ENCODE peak calls at places on chromosomes 7 and 10, in seven cellular contexts. F is mammary epithelial cell, V is neural progenitor cell, T is K562, I is HepG2, C is fibroblast of lung, D is endodermal cell. K is an unnamed sample.

GRCh38 chr10:72659694-72660093 is 32.2 kb upstream of the MCU start:
- DNase-seq in F (no peak), V (no peak), T (no peak), I (peak; percentile 28), C (no peak), D (peak; percentile 53), K (no peak)

GRCh38 chr7:39650676-39651075 is 27.3 kb downstream of the RALA start:
- DNase-seq in F (no peak), V (no peak), T (no peak), I (no peak), C (peak; percentile 78), D (no peak), K (no peak)

GRCh38 chr7:91569702-91570457 is 305.6 kb downstream of the FZD1 start:
- DNase-seq in F (no peak), V (no peak), T (no peak), I (no peak), C (peak; percentile 33), D (no peak), K (no peak)

GRCh38 chr7:80724249-80724871 is 85.9 kb downstream of the CD36 start:
- DNase-seq in F (no peak), V (peak; percentile 5), T (no peak), I (peak; percentile 13), C (peak; percentile 98), D (no peak), K (no peak)

GRCh38 chr10:49521062-49521461 is 17.9 kb downstream of the ERCC6 start:
- DNase-seq in F (no peak), V (no peak), T (no peak), I (no peak), C (no peak), D (no peak), K (no peak)

GRCh38 chr7:153524070-153524601 is 528.1 kb upstream of the DPP6 start:
- DNase-seq in F (no peak), V (no peak), T (no peak), I (no peak), C (no peak), D (peak; percentile 65), K (no peak)

GRCh38 chr10:80526742-80527141 is 11.0 kb upstream of the SH2D4B start:
- DNase-seq in F (no peak), V (no peak), T (no peak), I (no peak), C (no peak), D (no peak), K (no peak)

GRCh38 chr10:4344544-4344994 is 481.4 kb upstream of the AKR1E2 start:
- DNase-seq in F (peak; percentile 99), V (no peak), T (no peak), I (no peak), C (peak; percentile 100), D (peak; percentile 47), K (no peak)

GRCh38 chr7:70764004-70764691 is 367.8 kb upstream of the GALNT17 start:
- DNase-seq in F (no peak), V (no peak), T (no peak), I (no peak), C (no peak), D (no peak), K (no peak)

GRCh38 chr10:30392564-30392990 is 41.4 kb upstream of the MAP3K8 start:
- DNase-seq in F (peak; percentile 50), V (peak; percentile 85), T (peak; percentile 88), I (peak; percentile 59), C (peak; percentile 54), D (peak; percentile 95), K (peak; percentile 87)
- TF ChIP-seq CTCF in F (peak; percentile 78), V (peak; percentile 89), T (peak; percentile 78), I (peak; percentile 98), C (peak; percentile 98), D (peak; percentile 93), K (peak; percentile 88)

DNA sequence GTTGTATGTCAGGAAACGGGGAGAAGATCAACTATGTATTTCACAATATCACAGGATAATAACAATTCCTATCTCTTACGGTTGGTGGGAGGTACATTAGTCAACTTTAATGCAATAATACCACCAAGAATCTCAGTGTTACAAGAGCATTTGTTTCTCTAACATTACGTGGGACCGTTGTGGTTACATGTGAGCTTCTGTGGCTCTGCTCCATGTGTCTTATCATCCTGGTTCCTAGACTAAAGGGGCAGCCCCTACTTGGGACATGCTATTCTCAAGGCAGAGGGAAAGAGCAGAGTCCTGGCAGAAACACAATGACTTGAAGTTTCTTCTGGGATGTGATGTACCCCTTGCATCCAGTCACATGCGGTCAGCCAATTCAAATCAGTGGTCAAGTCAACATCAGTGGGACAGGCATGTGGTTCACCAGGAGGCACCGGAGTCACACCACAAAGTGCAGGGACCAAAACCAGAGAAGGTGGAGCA is 2.5 kb upstream of the ZNF22 start:
- DNase-seq in F (no peak), V (no peak), T (no peak), I (no peak), C (peak; percentile 52), D (no peak), K (no peak)
- H3K4me1 ChIP-seq in F (peaks cover 11% of the 10 kb centered on the region), V (peaks cover 15% of the 10 kb centered on the region), T (peaks cover 12% of the 10 kb centered on the region), I (peaks cover 95% of the 10 kb centered on the region), C (peaks cover 24% of the 10 kb centered on the region), D (no peaks in the 10 kb centered on the region), K (peaks cover 35% of the 10 kb centered on the region)

GRCh38 chr10:18610517-18610916 is 40.9 kb downstream of the NSUN6 start:
- DNase-seq in F (peak; percentile 66), V (peak; percentile 2), T (no peak), I (peak; percentile 98), C (peak; percentile 83), D (peak; percentile 52), K (no peak)

GRCh38 chr10:18607503-18607902 is 43.9 kb downstream of the NSUN6 start:
- DNase-seq in F (peak; percentile 67), V (no peak), T (peak; percentile 49), I (peak; percentile 37), C (peak; percentile 95), D (no peak), K (no peak)

GRCh38 chr10:18607979-18608378 is 43.4 kb downstream of the NSUN6 start:
- DNase-seq in F (peak; percentile 31), V (no peak), T (no peak), I (no peak), C (no peak), D (no peak), K (no peak)

GRCh38 chr10:18608581-18608980 is 42.8 kb downstream of the NSUN6 start:
- DNase-seq in F (peak; percentile 30), V (no peak), T (no peak), I (no peak), C (no peak), D (no peak), K (no peak)

GRCh38 chr10:18611168-18611567 is 40.2 kb downstream of the NSUN6 start:
- DNase-seq in F (no peak), V (no peak), T (no peak), I (no peak), C (no peak), D (no peak), K (no peak)
- H3K9ac ChIP-seq in F (no peak overlapping the region), V (no peak overlapping the region), T (no peak overlapping the region), I (peak overlapping the region; percentile 68), C (no peak overlapping the region), D (no peak overlapping the region), K (no peak overlapping the region)

GRCh38 chr10:77461636-77462296 is 175.8 kb downstream of the KCNMA1 start:
- DNase-seq in F (peak; percentile 39), V (no peak), T (no peak), I (no peak), C (no peak), D (no peak), K (no peak)
- TF ChIP-seq CTCF in F (no peak), V (no peak), T (no peak), I (no peak), C (no peak), D (no peak), K (no peak)

DNA sequence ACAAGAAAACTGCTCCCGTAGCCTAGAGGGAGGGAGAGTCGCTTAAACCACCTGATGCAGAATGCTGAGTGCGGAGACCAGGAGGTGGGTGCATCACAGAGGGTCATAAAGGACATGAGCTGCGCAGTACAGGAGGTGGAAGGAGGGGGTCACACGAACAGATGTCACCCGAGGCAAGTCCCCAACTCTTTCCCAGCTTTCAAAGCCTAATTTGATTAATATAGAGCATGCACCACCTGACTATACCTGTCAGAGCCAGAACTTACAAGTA is 867 bp upstream of the VOPP1 start:
- DNase-seq in F (no peak), V (no peak), T (no peak), I (no peak), C (no peak), D (peak; percentile 68), K (no peak)
- H3K4me1 ChIP-seq in F (peaks cover 43% of the 10 kb centered on the region), V (peaks cover 33% of the 10 kb centered on the region), T (peaks cover 33% of the 10 kb centered on the region), I (peaks cover 39% of the 10 kb centered on the region), C (peaks cover 20% of the 10 kb centered on the region), D (peaks cover 6% of the 10 kb centered on the region), K (peaks cover 33% of the 10 kb centered on the region)

DNA sequence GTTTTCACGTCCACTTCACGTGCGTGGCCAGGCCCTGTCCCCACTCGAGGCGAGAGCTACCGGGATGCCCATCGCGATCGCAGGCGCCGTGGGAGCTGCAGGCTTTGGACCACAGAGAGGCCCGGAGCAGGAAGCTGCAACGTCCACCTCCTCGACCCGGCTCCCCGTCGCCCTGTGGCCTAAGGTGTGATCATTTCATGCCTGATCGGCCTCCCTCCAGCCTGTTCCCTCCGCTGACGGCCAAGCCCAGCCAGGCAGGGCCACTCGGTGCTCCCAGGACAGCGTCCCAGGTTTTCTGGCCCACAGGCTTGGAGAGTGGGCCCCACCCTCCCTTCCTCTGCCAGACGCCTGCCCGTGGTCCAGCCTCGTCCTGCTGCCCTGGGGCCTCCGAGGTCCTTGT is 19.6 kb downstream of the KNDC1 start:
- DNase-seq in F (no peak), V (no peak), T (no peak), I (no peak), C (no peak), D (no peak), K (peak; percentile 68)
- H3K9ac ChIP-seq in F (no peak overlapping the region), V (no peak overlapping the region), T (no peak overlapping the region), I (no peak overlapping the region), C (no peak overlapping the region), D (no peak overlapping the region), K (no peak overlapping the region)

GRCh38 chr7:136004083-136004482 is 26.9 kb upstream of the MTPN start:
- DNase-seq in F (no peak), V (no peak), T (no peak), I (no peak), C (no peak), D (no peak), K (no peak)

GRCh38 chr7:136014659-136015058 is 37.5 kb upstream of the MTPN start:
- DNase-seq in F (no peak), V (no peak), T (no peak), I (no peak), C (no peak), D (no peak), K (no peak)

GRCh38 chr7:136012238-136012637 is 35.1 kb upstream of the MTPN start:
- DNase-seq in F (no peak), V (no peak), T (no peak), I (no peak), C (no peak), D (no peak), K (no peak)

GRCh38 chr7:136006208-136006607 is 29.0 kb upstream of the MTPN start:
- DNase-seq in F (no peak), V (no peak), T (no peak), I (no peak), C (no peak), D (no peak), K (no peak)

GRCh38 chr7:136009488-136010079 is 32.4 kb upstream of the MTPN start:
- DNase-seq in F (peak; percentile 17), V (peak; percentile 69), T (peak; percentile 58), I (peak; percentile 16), C (peak; percentile 68), D (no peak), K (no peak)
- TF ChIP-seq CTCF in F (peak; percentile 56), V (peak; percentile 88), T (peak; percentile 54), I (peak; percentile 63), C (peak; percentile 56), D (peak; percentile 86), K (peak; percentile 56)